ENCODE peak calls at places on chromosomes 11 and 22, in ten cellular contexts. U is fibroblast of the aortic adventitia, H is lower lobe of right lung, S is GM23338, N is HFF-Myc, D is IMR-90, V is heart left ventricle, L is astrocyte of the cerebellum, A is tibial nerve, R is PC-9. K is an unnamed sample.

GRCh38 chr22:21068681-21069276 is 23.0 kb downstream of the LRRC74B start:
- DNase-seq in V (no peak), S (no peak), D (no peak), L (no peak), H (no peak), A (no peak), R (no peak), N (no peak), U (no peak), K (no peak)

GRCh38 chr11:71179877-71180276 is 72.5 kb downstream of the SHANK2 start:
- DNase-seq in N (no peak), L (no peak), A (no peak), D (no peak), U (no peak), H (no peak), S (no peak), V (no peak), R (no peak), K (no peak)

GRCh38 chr11:315051-315481 is 1.2 kb downstream of the IFITM1 start:
- DNase-seq in V (peak; percentile 8), A (no peak), U (no peak), R (no peak), S (no peak), D (no peak), H (no peak), N (no peak), L (no peak), K (no peak)

GRCh38 chr11:43825217-43825816 is 55.3 kb upstream of the ALKBH3 start:
- DNase-seq in S (peak; percentile 72), L (peak; percentile 18), U (peak; percentile 52), A (peak; percentile 25), R (no peak), H (no peak), V (no peak), N (no peak), D (peak; percentile 35), K (peak; percentile 70)

GRCh38 chr11:17750013-17750816 is 15.6 kb downstream of the KCNC1 start:
- DNase-seq in L (no peak), N (no peak), H (no peak), S (no peak), A (no peak), D (no peak), V (no peak), R (no peak), U (no peak), K (no peak)

GRCh38 chr11:2655320-2655719 is 44.5 kb downstream of the KCNQ1OT1 start:
- DNase-seq in D (no peak), A (no peak), R (no peak), U (no peak), N (no peak), S (no peak), V (no peak), H (no peak), L (no peak), K (no peak)

GRCh38 chr22:33000342-33001280 is 57.6 kb downstream of the SYN3 start:
- DNase-seq in L (peak; percentile 9), D (peak; percentile 32), V (peak; percentile 53), S (peak; percentile 92), H (peak; percentile 62), R (no peak), U (peak; percentile 50), N (peak; percentile 7), A (peak; percentile 70), K (peak; percentile 63)

GRCh38 chr22:22167791-22168189 is 76.8 kb upstream of the VPREB1 start:
- DNase-seq in S (no peak), R (no peak), V (no peak), A (no peak), H (no peak), D (no peak), N (no peak), L (no peak), U (no peak), K (no peak)

GRCh38 chr11:33643167-33643817 is 57.3 kb downstream of the C11orf91 start:
- DNase-seq in L (no peak), V (no peak), N (no peak), D (no peak), R (no peak), U (no peak), S (peak; percentile 22), H (no peak), A (no peak), K (no peak)

DNA sequence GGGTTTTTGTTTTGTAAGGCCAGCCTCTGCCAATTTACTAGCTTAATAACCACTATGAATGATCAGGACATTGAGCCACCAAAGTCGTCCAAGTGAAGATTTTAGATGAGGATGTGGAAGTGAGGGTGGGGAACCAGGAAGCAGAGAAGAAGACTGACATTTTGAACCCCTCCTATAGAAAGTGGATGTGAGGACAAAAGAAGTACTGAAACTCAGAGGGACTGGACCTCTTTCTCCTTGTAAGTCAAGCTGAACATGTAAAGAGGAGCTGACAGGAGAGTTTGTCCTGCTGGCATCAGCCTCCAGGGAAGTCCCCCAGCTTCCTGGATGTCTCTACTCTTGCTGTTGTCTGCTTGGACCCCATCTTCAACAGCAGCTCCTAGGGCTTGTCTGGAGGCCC is 338.2 kb upstream of the NCAM1 start:
- DNase-seq in R (no peak), D (no peak), U (no peak), L (no peak), N (no peak), S (no peak), V (no peak), A (no peak), H (no peak), K (no peak)
- TF ChIP-seq CTCF in R (no peak), D (no peak), U (no peak), L (no peak), N (no peak), S (no peak), V (no peak), A (no peak), H (no peak), K (no peak)

GRCh38 chr22:50531546-50532352 is 1.9 kb upstream of the TYMP start:
- DNase-seq in S (peak; percentile 76), L (no peak), V (peak; percentile 88), R (peak; percentile 69), D (peak; percentile 41), H (peak; percentile 91), N (no peak), A (peak; percentile 70), U (peak; percentile 54), K (peak; percentile 73)

GRCh38 chr22:50528682-50529415 is 963 bp downstream of the TYMP start:
- DNase-seq in L (no peak), U (no peak), N (no peak), H (peak; percentile 64), S (peak; percentile 30), V (no peak), R (no peak), A (no peak), D (no peak), K (no peak)

GRCh38 chr22:50530857-50531545 is 1.2 kb upstream of the TYMP start:
- DNase-seq in U (peak; percentile 83), A (peak; percentile 75), L (no peak), V (peak; percentile 84), R (peak; percentile 71), N (no peak), S (peak; percentile 91), H (peak; percentile 96), D (peak; percentile 63), K (peak; percentile 90)

GRCh38 chr22:50529416-50530279 is at the start of gene TYMP:
- DNase-seq in A (peak; percentile 40), V (peak; percentile 83), R (no peak), S (peak; percentile 43), U (peak; percentile 29), L (no peak), H (peak; percentile 90), N (no peak), D (no peak), K (no peak)

DNA sequence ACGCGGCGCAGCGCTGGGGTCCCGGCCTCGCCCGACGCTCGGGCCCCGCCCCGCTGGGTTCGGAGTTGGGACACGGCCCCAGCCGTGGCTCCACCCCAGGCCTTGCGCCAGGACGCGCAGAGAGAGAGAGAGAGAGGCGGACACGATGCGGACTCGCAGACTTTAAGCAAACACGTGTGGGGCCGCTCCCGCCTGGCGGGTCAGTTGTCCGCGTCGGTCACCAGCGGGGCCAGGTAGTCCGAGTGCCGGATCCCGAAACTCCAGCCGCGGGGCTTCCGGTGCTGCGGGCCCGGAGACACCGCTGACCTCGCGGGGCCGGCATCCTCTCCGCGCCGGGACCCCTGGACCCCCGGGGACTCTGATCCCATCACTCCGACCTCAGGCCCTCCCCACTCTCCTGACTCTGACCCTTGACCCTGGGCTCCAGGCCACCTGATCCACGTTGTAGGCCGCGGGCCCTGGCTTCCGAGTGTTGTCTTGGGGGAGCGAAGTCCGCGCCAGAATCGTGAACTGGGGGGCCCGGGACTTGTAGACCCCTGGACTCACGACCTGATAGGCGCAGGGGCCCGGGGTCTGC is 556 bp upstream of the TYMP start:
- DNase-seq in D (peak; percentile 44), V (peak; percentile 84), R (no peak), U (peak; percentile 86), S (peak; percentile 44), H (peak; percentile 94), N (no peak), A (peak; percentile 72), L (no peak), K (peak; percentile 85)
- H3K4me3 ChIP-seq in D (peak overlapping the region; percentile 1), V (peak overlapping the region; percentile 56), R (peak overlapping the region; percentile 87), U (peak overlapping the region; percentile 69), S (peak overlapping the region; percentile 66), H (peak overlapping the region; percentile 79), N (peak overlapping the region; percentile 43), A (peak overlapping the region; percentile 53), L (peak overlapping the region; percentile 20), K (peak overlapping the region; percentile 62)

GRCh38 chr11:104146421-104146820 is 17.5 kb downstream of the PDGFD start:
- DNase-seq in V (no peak), H (no peak), L (no peak), U (no peak), R (no peak), S (no peak), D (no peak), A (no peak), N (no peak), K (no peak)
- TF ChIP-seq CTCF in V (no peak), H (no peak), L (no peak), U (no peak), R (no peak), S (no peak), D (no peak), A (no peak), N (no peak), K (no peak)

DNA sequence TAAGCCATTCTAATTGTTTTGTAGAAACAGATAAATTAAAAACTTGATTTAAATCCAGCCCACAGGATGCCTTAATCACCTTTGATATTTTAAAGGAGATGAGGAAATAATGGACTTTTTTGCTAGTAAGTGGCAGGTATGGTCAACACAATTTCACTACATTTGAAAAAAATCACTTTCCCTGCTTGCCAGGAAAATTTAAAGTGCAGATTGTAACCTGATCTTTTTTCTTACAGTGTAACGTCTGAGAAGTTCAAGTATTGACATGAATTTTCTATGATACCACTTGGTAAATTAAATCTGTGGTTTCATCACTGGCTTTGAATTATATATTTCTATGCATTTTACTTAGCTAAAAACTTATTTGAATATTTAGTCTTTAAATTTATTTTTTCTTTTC is 65.3 kb downstream of the ARHGEF12 start:
- DNase-seq in V (no peak), L (no peak), D (no peak), A (no peak), N (no peak), S (no peak), R (no peak), U (no peak), H (no peak), K (peak; percentile 49)
- H3K4me3 ChIP-seq in V (no peak overlapping the region), L (peak overlapping the region; percentile 28), D (no peak overlapping the region), A (no peak overlapping the region), N (no peak overlapping the region), S (no peak overlapping the region), R (no peak overlapping the region), U (no peak overlapping the region), H (no peak overlapping the region), K (peak overlapping the region; percentile 43)

GRCh38 chr11:59669611-59670009 is 773 bp upstream of the PATL1 start:
- DNase-seq in U (peak; percentile 79), H (peak; percentile 67), A (peak; percentile 31), L (peak; percentile 26), D (peak; percentile 49), S (peak; percentile 63), N (no peak), R (peak; percentile 67), V (peak; percentile 35), K (peak; percentile 82)
- TF ChIP-seq CTCF in U (peak; percentile 15), H (no peak), A (no peak), L (no peak), D (no peak), S (no peak), N (no peak), R (no peak), V (peak; percentile 7), K (no peak)

K was measured in choroid plexus epithelial cell.